ENCODE peak calls at places on chromosomes 5 and 9, in nine cellular contexts. I is lower lobe of right lung; X is mucosa of gallbladder; C is pancreas; T is coronary artery; Z is NCI-H1092; O is stimulated activated CD4-positive, alpha-beta T cell treated with anti-CD3 and anti-CD28 coated beads, Interleukin-12 subunit alpha, Interleukin-12 subunit beta, amount 100 ng/mL, for 4 hours; D is cardiac muscle cell; P is T1000. Y is an unnamed sample.

GRCh38 chr5:127840809-127841208 is 137.6 kb downstream of the CCDC192 start:
- DNase-seq in I (no peak), X (no peak), C (no peak), T (no peak), Z (no peak), O (no peak), D (no peak), P (no peak), Y (no peak)

GRCh38 chr9:109320734-109321448 is at the start of gene EPB41L4B:
- DNase-seq in I (peak; percentile 92), X (peak; percentile 91), C (peak; percentile 92), T (peak; percentile 80), Z (peak; percentile 80), O (peak; percentile 92), D (peak; percentile 92), P (peak; percentile 80), Y (peak; percentile 90)

GRCh38 chr9:18881740-18882139 is 151.3 kb downstream of the SAXO1 start:
- DNase-seq in I (no peak), X (no peak), C (no peak), T (no peak), Z (no peak), O (no peak), D (no peak), P (no peak), Y (no peak)

GRCh38 chr9:21677834-21678233 is 124.6 kb upstream of the MTAP start:
- DNase-seq in I (no peak), X (no peak), C (no peak), T (no peak), Z (no peak), O (no peak), D (no peak), P (no peak), Y (no peak)

GRCh38 chr5:76414788-76415187 is 11.7 kb downstream of the IQGAP2 start:
- DNase-seq in I (no peak), X (no peak), C (no peak), T (no peak), Z (no peak), O (no peak), D (no peak), P (no peak), Y (no peak)

GRCh38 chr5:79075646-79076426 is 6.3 kb downstream of the BHMT2 start:
- DNase-seq in I (no peak), X (no peak), C (no peak), T (no peak), Z (no peak), O (no peak), D (no peak), P (no peak), Y (no peak)

GRCh38 chr9:17578911-17579793 is at the start of gene SH3GL2:
- DNase-seq in I (peak; percentile 73), X (no peak), C (peak; percentile 35), T (no peak), Z (peak; percentile 80), O (no peak), D (peak; percentile 44), P (peak; percentile 10), Y (peak; percentile 68)

GRCh38 chr5:117252566-117252965 is 677.9 kb upstream of the SEMA6A start:
- DNase-seq in I (no peak), X (no peak), C (no peak), T (no peak), Z (no peak), O (no peak), D (no peak), P (no peak), Y (no peak)

GRCh38 chr5:145931718-145932117 is 4.7 kb upstream of the SH3RF2 start:
- DNase-seq in I (no peak), X (no peak), C (no peak), T (no peak), Z (no peak), O (no peak), D (no peak), P (no peak), Y (no peak)

GRCh38 chr9:1207681-1208080 is 157.5 kb downstream of the DMRT2 start:
- DNase-seq in I (no peak), X (no peak), C (no peak), T (no peak), Z (no peak), O (no peak), D (no peak), P (peak; percentile 38), Y (no peak)

GRCh38 chr5:3827624-3828023 is 232.0 kb downstream of the IRX1 start:
- DNase-seq in I (no peak), X (no peak), C (no peak), T (no peak), Z (no peak), O (no peak), D (peak; percentile 17), P (no peak), Y (no peak)